ENCODE peak calls at places on chromosomes 4 and X, in seven cellular contexts. L, B, A, W, P, H and N are unnamed samples.

GRCh38 chr4:184196730-184197355 is 20.8 kb downstream of the ENPP6 start:
- DNase-seq in P (no peak), H (no peak), A (no peak), B (no peak), W (no peak), L (no peak), N (no peak)

GRCh38 chr4:139315221-139315675 is 13.0 kb upstream of the NDUFC1 start:
- DNase-seq in A (no peak), B (no peak), P (no peak), L (no peak), H (no peak), W (no peak), N (no peak)

GRCh38 chr4:40515398-40516293 is 114.0 kb downstream of the RBM47 start:
- DNase-seq in W (peak), P (no peak), B (no peak), L (peak), H (no peak), A (peak), N (no peak)

GRCh38 chr4:10457255-10457801 is at the start of gene ZNF518B:
- DNase-seq in H (peak), A (no peak), W (peak), L (peak), P (peak), B (peak), N (peak)

GRCh38 chr4:20901851-20902250 is 201.6 kb downstream of the PACRGL start:
- DNase-seq in H (no peak), A (no peak), B (no peak), W (no peak), L (no peak), P (no peak), N (no peak)

GRCh38 chrX:13419276-13419675 is 99.4 kb upstream of the ATXN3L start:
- DNase-seq in H (no peak), A (no peak), W (no peak), L (no peak), P (no peak), B (no peak), N (no peak)

GRCh38 chr4:163672751-163673150 is 178.3 kb downstream of the TMA16 start:
- DNase-seq in H (no peak), A (no peak), W (no peak), B (no peak), L (no peak), P (no peak), N (no peak)

GRCh38 chr4:153602758-153603157 is 81.3 kb upstream of the TLR2 start:
- DNase-seq in P (no peak), W (no peak), B (no peak), A (no peak), L (no peak), H (no peak), N (no peak)

GRCh38 chr4:8267077-8267476 is 2.5 kb upstream of the HTRA3 start:
- DNase-seq in W (peak), P (no peak), H (peak), A (peak), L (peak), B (no peak), N (peak)

GRCh38 chrX:20333672-20334071 is 67.0 kb upstream of the RPS6KA3 start:
- DNase-seq in L (no peak), H (no peak), A (no peak), P (no peak), W (peak), B (no peak), N (no peak)

GRCh38 chrX:13110427-13111324 is 66.3 kb upstream of the FAM9C start:
- DNase-seq in L (peak), P (no peak), A (no peak), H (no peak), W (no peak), B (peak), N (peak)

GRCh38 chr4:155430895-155431467 is 54.2 kb upstream of the MAP9 start:
- DNase-seq in B (no peak), A (no peak), P (no peak), W (no peak), H (no peak), L (no peak), N (no peak)

GRCh38 chr4:175947117-175947722 is 118.4 kb upstream of the WDR17 start:
- DNase-seq in B (no peak), W (no peak), A (no peak), L (peak), H (no peak), P (no peak), N (peak)

GRCh38 chrX:122113376-122113775 is 1066.0 kb downstream of the GLUD2 start:
- DNase-seq in B (no peak), L (no peak), W (no peak), A (no peak), H (peak), P (no peak), N (no peak)